ENCODE peak calls at places on chromosome 12, in four cellular contexts. One of them, this sample, is unnamed.

GRCh38 chr12:102016472-102016871 is 45.3 kb downstream of the WASHC3 start:
- DNase-seq in prostate gland: no peak
- DNase-seq in IMR-90: peak; percentile 7
- DNase-seq in sigmoid colon: no peak
- DNase-seq in this sample: no peak

GRCh38 chr12:98385636-98386035 is 129.8 kb upstream of the TMPO start:
- DNase-seq in prostate gland: no peak
- DNase-seq in IMR-90: no peak
- DNase-seq in sigmoid colon: no peak
- DNase-seq in this sample: no peak

GRCh38 chr12:130634866-130635265 is 81.2 kb downstream of the RIMBP2 start:
- DNase-seq in prostate gland: no peak
- DNase-seq in IMR-90: no peak
- DNase-seq in sigmoid colon: peak; percentile 13
- DNase-seq in this sample: no peak

GRCh38 chr12:99722690-99723486 is 75.3 kb downstream of the GARIN6 start:
- DNase-seq in prostate gland: no peak
- DNase-seq in IMR-90: no peak
- DNase-seq in sigmoid colon: peak; percentile 56
- DNase-seq in this sample: no peak

GRCh38 chr12:120474092-120474960 is 4.8 kb upstream of the SRSF9 start:
- DNase-seq in prostate gland: peak; percentile 65
- DNase-seq in IMR-90: peak; percentile 80
- DNase-seq in sigmoid colon: no peak
- DNase-seq in this sample: no peak

GRCh38 chr12:128803788-128804187 is 20.0 kb downstream of the SLC15A4 start:
- DNase-seq in prostate gland: no peak
- DNase-seq in IMR-90: no peak
- DNase-seq in sigmoid colon: peak; percentile 22
- DNase-seq in this sample: no peak

GRCh38 chr12:106766393-106766826 is 8.1 kb upstream of the RIC8B start:
- DNase-seq in prostate gland: no peak
- DNase-seq in IMR-90: no peak
- DNase-seq in sigmoid colon: no peak
- DNase-seq in this sample: no peak

GRCh38 chr12:80041071-80041470 is 58.3 kb upstream of the OTOGL start:
- DNase-seq in prostate gland: no peak
- DNase-seq in IMR-90: no peak
- DNase-seq in sigmoid colon: no peak
- DNase-seq in this sample: no peak

GRCh38 chr12:45315462-45315861 is 99.6 kb downstream of the ANO6 start:
- DNase-seq in prostate gland: no peak
- DNase-seq in IMR-90: no peak
- DNase-seq in sigmoid colon: no peak
- DNase-seq in this sample: no peak

GRCh38 chr12:2258035-2258434 is 205.2 kb downstream of the CACNA1C start:
- DNase-seq in prostate gland: no peak
- DNase-seq in IMR-90: no peak
- DNase-seq in sigmoid colon: no peak
- DNase-seq in this sample: no peak

GRCh38 chr12:84986586-84986985 is 49.5 kb downstream of the TSPAN19 start:
- DNase-seq in prostate gland: no peak
- DNase-seq in IMR-90: peak; percentile 16
- DNase-seq in sigmoid colon: no peak
- DNase-seq in this sample: no peak

DNA sequence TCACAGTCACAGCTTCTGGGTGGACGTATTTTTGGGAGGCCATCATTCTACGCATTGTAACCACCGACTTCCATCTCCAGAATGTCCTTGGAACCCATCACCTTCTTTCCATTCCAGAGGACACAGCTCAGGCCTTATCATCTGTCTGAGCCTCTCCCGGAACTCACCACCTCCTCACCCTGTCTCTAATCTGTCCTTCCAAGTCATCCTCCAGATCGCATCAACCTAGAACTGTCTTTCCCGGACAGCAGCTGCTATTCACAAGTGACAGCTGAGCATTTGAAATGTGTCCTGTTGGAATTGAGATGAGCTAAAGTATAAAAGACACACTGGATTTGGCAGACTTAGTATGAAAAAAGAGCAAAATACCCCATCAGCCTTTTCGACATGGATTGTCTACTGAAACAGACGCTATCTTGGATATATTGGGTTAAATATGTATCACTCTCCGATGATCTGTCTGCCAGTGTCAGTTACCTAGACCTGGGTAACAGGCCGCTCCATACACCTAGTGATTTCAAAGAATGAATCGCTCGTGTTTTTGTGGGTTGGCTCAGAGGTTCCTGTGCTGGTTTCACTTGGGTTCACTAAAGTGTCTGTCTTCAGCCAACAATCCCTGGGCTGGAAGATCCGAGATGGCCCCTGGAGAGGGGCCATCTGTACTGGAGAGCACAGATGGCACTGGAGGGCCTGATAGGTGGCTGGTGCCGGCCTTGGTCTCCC is 104.4 kb upstream of the RFLNA start:
- DNase-seq in prostate gland: no peak
- DNase-seq in IMR-90: no peak
- DNase-seq in sigmoid colon: no peak
- DNase-seq in this sample: no peak
- TF ChIP-seq POLR2A in prostate gland: no peak
- TF ChIP-seq POLR2A in IMR-90: no peak
- TF ChIP-seq POLR2A in sigmoid colon: no peak
- TF ChIP-seq POLR2A in this sample: no peak

DNA sequence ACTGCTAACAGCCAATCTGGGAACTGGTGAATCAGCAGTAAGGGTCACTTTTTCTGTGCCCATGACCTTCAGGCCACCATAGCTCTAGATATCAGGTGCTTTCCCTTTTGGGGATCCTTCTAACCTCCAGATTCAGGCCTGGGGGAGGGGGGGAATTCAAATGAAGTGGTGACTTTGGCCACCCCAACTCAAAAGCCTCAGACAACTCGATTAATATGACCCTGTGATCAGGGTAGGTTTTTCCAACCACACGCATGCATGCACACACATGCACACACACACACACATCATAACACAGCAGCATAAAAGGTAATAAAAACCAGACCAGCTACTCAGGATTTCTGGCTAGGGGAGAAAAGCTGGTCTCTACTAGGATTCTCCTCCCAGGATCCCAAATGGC is 5.3 kb downstream of the TBX3 start:
- DNase-seq in prostate gland: no peak
- DNase-seq in IMR-90: no peak
- DNase-seq in sigmoid colon: no peak
- DNase-seq in this sample: no peak
- H3K27ac ChIP-seq in prostate gland: peak overlapping the region; percentile 98
- H3K27ac ChIP-seq in IMR-90: peak overlapping the region; percentile 95
- H3K27ac ChIP-seq in sigmoid colon: no peak overlapping the region
- H3K27ac ChIP-seq in this sample: no peak overlapping the region

DNA sequence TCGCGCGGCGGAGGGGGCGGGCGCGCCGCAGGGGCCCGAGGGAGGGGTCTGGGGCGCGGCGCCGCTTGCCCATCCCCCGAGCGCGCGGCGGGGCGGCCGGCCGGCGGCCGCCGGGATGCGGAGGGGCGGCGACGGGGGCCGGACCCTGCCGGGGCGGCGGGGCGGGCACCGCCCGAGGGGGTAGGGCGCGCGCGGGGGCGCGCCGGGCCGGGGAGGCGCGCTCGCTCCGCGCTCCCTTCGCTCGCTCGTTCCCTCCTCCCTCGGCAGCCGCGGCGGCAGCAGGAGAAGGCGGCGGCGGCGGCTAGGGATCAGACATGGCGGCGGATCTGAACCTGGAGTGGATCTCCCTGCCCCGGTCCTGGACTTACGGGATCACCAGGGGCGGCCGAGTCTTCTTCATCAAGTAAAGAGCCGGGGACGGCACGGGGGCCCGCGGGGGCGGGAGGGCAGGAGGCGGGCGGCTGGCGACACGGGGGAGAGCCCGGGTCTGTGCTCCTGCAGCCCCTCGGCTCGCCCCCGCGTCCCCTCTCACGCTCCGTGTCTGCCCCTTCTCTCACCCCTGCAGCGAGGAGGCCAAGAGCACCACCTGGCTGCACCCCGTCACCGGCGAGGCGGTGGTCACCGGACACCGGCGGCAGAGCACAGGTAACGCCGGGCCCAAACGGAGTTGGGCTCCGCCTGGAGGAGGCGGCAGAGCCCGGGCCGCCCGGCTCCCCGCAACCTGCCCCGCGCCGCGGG is at the start of gene PLEKHA5:
- DNase-seq in prostate gland: peak; percentile 57
- DNase-seq in IMR-90: peak; percentile 64
- DNase-seq in sigmoid colon: peak; percentile 81
- DNase-seq in this sample: peak; percentile 75
- TF ChIP-seq POLR2A in prostate gland: peak; percentile 52
- TF ChIP-seq POLR2A in IMR-90: no peak
- TF ChIP-seq POLR2A in sigmoid colon: no peak
- TF ChIP-seq POLR2A in this sample: peak; percentile 18

GRCh38 chr12:15846887-15847286 is 35.3 kb upstream of the STRAP start:
- DNase-seq in prostate gland: no peak
- DNase-seq in IMR-90: peak; percentile 69
- DNase-seq in sigmoid colon: peak; percentile 70
- DNase-seq in this sample: no peak
- H3K27ac ChIP-seq in prostate gland: no peak overlapping the region
- H3K27ac ChIP-seq in IMR-90: no peak overlapping the region
- H3K27ac ChIP-seq in sigmoid colon: no peak overlapping the region
- H3K27ac ChIP-seq in this sample: no peak overlapping the region

GRCh38 chr12:52951126-52951525 is 2.2 kb downstream of the KRT18 start:
- DNase-seq in prostate gland: no peak
- DNase-seq in IMR-90: no peak
- DNase-seq in sigmoid colon: no peak
- DNase-seq in this sample: no peak

GRCh38 chr12:52951640-52952039 is 2.7 kb downstream of the KRT18 start:
- DNase-seq in prostate gland: no peak
- DNase-seq in IMR-90: no peak
- DNase-seq in sigmoid colon: no peak
- DNase-seq in this sample: no peak

GRCh38 chr12:52950553-52950952 is 1.6 kb downstream of the KRT18 start:
- DNase-seq in prostate gland: no peak
- DNase-seq in IMR-90: no peak
- DNase-seq in sigmoid colon: no peak
- DNase-seq in this sample: no peak

GRCh38 chr12:52947738-52948423 is 1.0 kb upstream of the KRT18 start:
- DNase-seq in prostate gland: no peak
- DNase-seq in IMR-90: no peak
- DNase-seq in sigmoid colon: no peak
- DNase-seq in this sample: no peak

DNA sequence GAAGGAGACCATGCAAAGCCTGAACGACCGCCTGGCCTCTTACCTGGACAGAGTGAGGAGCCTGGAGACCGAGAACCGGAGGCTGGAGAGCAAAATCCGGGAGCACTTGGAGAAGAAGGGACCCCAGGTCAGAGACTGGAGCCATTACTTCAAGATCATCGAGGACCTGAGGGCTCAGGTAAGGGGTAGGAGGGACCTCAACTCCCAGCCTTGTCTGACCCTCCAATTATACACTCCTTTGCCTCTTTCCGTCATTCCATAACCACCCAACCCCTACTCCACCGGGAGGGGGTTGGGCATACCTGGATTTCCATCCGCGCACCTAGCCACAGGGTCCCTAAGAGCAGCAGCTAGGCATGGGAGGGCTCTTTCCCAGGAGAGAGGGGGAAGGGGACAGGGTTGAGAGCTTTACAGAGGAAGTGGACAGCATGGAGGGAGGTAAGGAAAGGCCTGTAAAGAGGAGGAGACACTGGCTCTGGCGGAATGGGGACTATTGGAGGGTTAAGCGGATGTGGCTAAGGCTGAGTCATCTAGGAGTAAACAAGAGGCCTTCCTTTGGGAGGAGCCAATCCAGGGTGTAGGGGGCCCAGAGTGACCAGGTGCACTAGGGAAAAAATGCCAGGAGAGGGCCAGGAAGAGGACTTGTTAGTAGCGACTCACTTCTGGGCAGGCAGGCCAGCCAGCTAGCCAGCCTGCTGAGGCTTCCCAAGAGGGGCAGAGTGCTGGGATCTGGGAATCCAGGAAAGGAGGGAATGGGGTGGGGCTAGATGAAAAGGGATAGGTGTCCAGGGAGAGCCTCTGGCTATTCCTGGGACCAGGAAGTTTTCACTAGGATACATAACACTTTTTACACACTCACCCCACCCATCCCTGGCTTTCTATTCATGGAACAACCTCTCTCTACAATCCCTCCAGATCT is 754 bp downstream of the KRT18 start:
- DNase-seq in prostate gland: peak; percentile 91
- DNase-seq in IMR-90: peak; percentile 95
- DNase-seq in sigmoid colon: no peak
- DNase-seq in this sample: peak; percentile 85
- TF ChIP-seq POLR2A in prostate gland: peak; percentile 87
- TF ChIP-seq POLR2A in IMR-90: peak; percentile 65
- TF ChIP-seq POLR2A in sigmoid colon: no peak
- TF ChIP-seq POLR2A in this sample: peak; percentile 95

GRCh38 chr12:8662592-8662991 is at the start of gene MFAP5:
- DNase-seq in prostate gland: no peak
- DNase-seq in IMR-90: peak; percentile 25
- DNase-seq in sigmoid colon: peak; percentile 73
- DNase-seq in this sample: no peak
- H3K27ac ChIP-seq in prostate gland: no peak within 1 kb of the TSS
- H3K27ac ChIP-seq in IMR-90: no peak within 1 kb of the TSS
- H3K27ac ChIP-seq in sigmoid colon: peak within 1 kb of the TSS; percentile 62
- H3K27ac ChIP-seq in this sample: peak within 1 kb of the TSS; percentile 43

DNA sequence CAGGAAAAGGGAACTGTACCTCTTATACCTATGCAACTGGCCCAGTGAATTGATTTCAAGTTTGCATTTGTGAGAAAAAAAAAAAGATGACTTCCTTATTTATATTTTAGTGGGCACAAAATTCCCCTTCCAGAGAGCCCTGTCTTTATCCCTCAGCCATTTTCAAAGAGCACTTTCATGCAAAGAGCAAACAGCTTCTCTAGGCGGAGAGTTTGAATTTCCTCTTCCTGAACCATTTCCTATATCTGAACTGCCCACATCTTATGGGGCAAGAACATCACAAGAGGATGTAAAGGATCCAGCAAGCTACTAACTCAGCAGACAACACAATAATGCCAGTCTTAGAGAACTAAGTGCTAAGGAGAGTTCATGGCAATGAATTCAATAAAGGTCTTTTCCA is 22.3 kb upstream of the PLXNC1 start:
- DNase-seq in prostate gland: no peak
- DNase-seq in IMR-90: no peak
- DNase-seq in sigmoid colon: no peak
- DNase-seq in this sample: no peak
- TF ChIP-seq POLR2A in prostate gland: no peak
- TF ChIP-seq POLR2A in IMR-90: no peak
- TF ChIP-seq POLR2A in sigmoid colon: no peak
- TF ChIP-seq POLR2A in this sample: no peak